ENCODE peak calls at places on chromosomes 12 and 14, in six cellular contexts. F is H1, E is neuronal stem cell, Y is IMR-90, Z is trophoblast cell, V is mesenchymal stem cell. I is an unnamed sample.

GRCh38 chr12:64459388-64460024 is 7.6 kb downstream of the TBK1 start:
- DNase-seq in F (no peak), Z (no peak), V (peak; percentile 34), E (no peak), Y (no peak), I (no peak)

GRCh38 chr12:21607701-21608100 is 3.1 kb upstream of the GYS2 start:
- DNase-seq in E (no peak), V (peak; percentile 31), Z (peak; percentile 18), Y (peak; percentile 33), F (no peak), I (no peak)

GRCh38 chr12:27193854-27194544 is 50.1 kb upstream of the STK38L start:
- DNase-seq in E (no peak), V (peak; percentile 81), Y (peak; percentile 86), F (no peak), Z (no peak), I (no peak)

GRCh38 chr14:70641548-70642312 is at the start of gene TTC9:
- DNase-seq in F (no peak), E (peak; percentile 48), V (no peak), Y (no peak), Z (peak; percentile 21), I (peak; percentile 47)

GRCh38 chr12:125283521-125283920 is 218.3 kb downstream of the AACS start:
- DNase-seq in Z (no peak), V (no peak), F (no peak), Y (no peak), E (no peak), I (no peak)

GRCh38 chr14:100106260-100106659 is 41.0 kb downstream of the EVL start:
- DNase-seq in Z (peak; percentile 8), E (no peak), F (no peak), Y (no peak), V (no peak), I (no peak)

GRCh38 chr12:120719496-120720233 is 6.0 kb upstream of the ACADS start:
- DNase-seq in F (no peak), E (no peak), Y (peak; percentile 26), V (no peak), Z (no peak), I (no peak)

GRCh38 chr12:39252628-39253027 is 190.3 kb downstream of the KIF21A start:
- DNase-seq in Z (no peak), F (no peak), Y (no peak), V (no peak), E (no peak), I (no peak)

GRCh38 chr14:95705518-95705917 is 8.4 kb downstream of the TCL1A start:
- DNase-seq in E (no peak), V (no peak), Z (no peak), F (no peak), Y (no peak), I (no peak)

GRCh38 chr14:90305176-90305601 is 26.6 kb downstream of the NRDE2 start:
- DNase-seq in V (no peak), Y (no peak), E (no peak), F (no peak), Z (no peak), I (no peak)

GRCh38 chr14:74503256-74503972 is 9.8 kb downstream of the ISCA2 start:
- DNase-seq in V (no peak), E (no peak), Z (no peak), Y (no peak), F (no peak), I (no peak)

GRCh38 chr12:63304844-63305243 is 153.8 kb upstream of the AVPR1A start:
- DNase-seq in F (no peak), Y (no peak), E (no peak), V (no peak), Z (peak; percentile 70), I (no peak)

GRCh38 chr12:82651489-82651888 is 35.2 kb upstream of the TMTC2 start:
- DNase-seq in V (no peak), F (no peak), Y (no peak), E (no peak), Z (peak; percentile 8), I (no peak)
- H4K91ac ChIP-seq in V (no peak overlapping the region), F (no peak overlapping the region), Y (no peak overlapping the region), E (no peak overlapping the region), Z (no peak overlapping the region), I (no peak overlapping the region)

DNA sequence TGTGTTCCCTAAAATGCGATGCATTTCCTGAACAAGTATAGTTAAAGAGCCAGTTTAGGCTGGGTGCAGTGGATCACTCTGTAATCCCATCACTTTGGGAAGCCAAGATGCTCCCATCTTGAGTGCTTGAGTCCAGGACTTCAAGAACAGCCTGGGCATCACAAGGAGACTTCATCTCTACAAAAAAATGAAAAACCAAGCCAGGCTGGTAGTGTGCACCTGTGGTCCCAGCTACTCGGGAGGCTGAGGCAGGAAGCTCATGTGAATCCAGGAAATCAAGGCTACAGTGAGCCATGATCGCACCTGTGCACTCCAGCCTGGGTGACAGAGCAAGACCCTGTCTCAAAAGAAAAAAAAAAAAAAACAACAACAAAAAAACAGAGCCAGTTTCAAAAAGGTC is 26.3 kb downstream of the HECTD1 start:
- DNase-seq in Z (no peak), V (no peak), F (no peak), Y (no peak), E (no peak), I (no peak)
- H3K14ac ChIP-seq in Z (no peak overlapping the region), V (no peak overlapping the region), F (no peak overlapping the region), Y (no peak overlapping the region), E (no peak overlapping the region), I (no peak overlapping the region)

GRCh38 chr12:38144601-38145436 is 171.8 kb upstream of the ALG10B start:
- DNase-seq in F (no peak), Y (no peak), Z (no peak), E (no peak), V (no peak), I (no peak)

GRCh38 chr12:38141861-38142260 is 174.7 kb upstream of the ALG10B start:
- DNase-seq in F (no peak), V (no peak), Y (no peak), Z (no peak), E (no peak), I (no peak)

GRCh38 chr12:38144049-38144448 is 172.5 kb upstream of the ALG10B start:
- DNase-seq in F (no peak), Z (no peak), Y (no peak), E (no peak), V (no peak), I (no peak)

GRCh38 chr12:38141239-38141638 is 175.3 kb upstream of the ALG10B start:
- DNase-seq in F (no peak), Y (no peak), E (no peak), Z (no peak), V (no peak), I (no peak)

GRCh38 chr12:38142974-38143373 is 173.6 kb upstream of the ALG10B start:
- DNase-seq in Z (no peak), E (no peak), Y (no peak), F (no peak), V (no peak), I (no peak)
- H4K91ac ChIP-seq in Z (no peak overlapping the region), E (no peak overlapping the region), Y (no peak overlapping the region), F (no peak overlapping the region), V (no peak overlapping the region), I (no peak overlapping the region)

GRCh38 chr12:68508536-68509050 is 102.1 kb upstream of the RAP1B start:
- DNase-seq in F (no peak), Z (no peak), E (no peak), Y (no peak), V (no peak), I (no peak)
- H3K14ac ChIP-seq in F (no peak overlapping the region), Z (no peak overlapping the region), E (no peak overlapping the region), Y (no peak overlapping the region), V (no peak overlapping the region), I (no peak overlapping the region)